ENCODE peak calls at places on chromosomes 16 and 17, in seven cellular contexts. C is kidney epithelial cell, O is AG04450, D is dorsolateral prefrontal cortex, M is A549, V is HCT116, K is heart right ventricle. W is an unnamed sample.

GRCh38 chr16:77406680-77407079 is 28.2 kb downstream of the ADAMTS18 start:
- DNase-seq in V (peak; percentile 4), C (no peak), O (no peak), M (peak; percentile 9), D (no peak), K (no peak), W (no peak)

GRCh38 chr17:40032322-40033320 is 17.4 kb downstream of the CSF3 start:
- DNase-seq in V (no peak), K (peak; percentile 69), M (no peak), O (no peak), C (no peak), D (no peak), W (peak; percentile 86)

GRCh38 chr17:61209524-61209923 is 190.1 kb upstream of the TBX2 start:
- DNase-seq in V (no peak), C (no peak), D (no peak), K (no peak), O (no peak), M (no peak), W (no peak)

GRCh38 chr16:15682105-15682570 is 32.1 kb downstream of the NDE1 start:
- DNase-seq in D (peak; percentile 57), V (peak; percentile 33), K (no peak), O (peak; percentile 36), M (peak; percentile 80), C (peak; percentile 42), W (peak; percentile 10)

GRCh38 chr17:27323538-27324212 is 29.8 kb downstream of the WSB1 start:
- DNase-seq in K (peak; percentile 84), C (no peak), O (no peak), V (no peak), D (no peak), M (peak; percentile 69), W (peak; percentile 47)

GRCh38 chr16:58815188-58815888 is 81.2 kb upstream of the GOT2 start:
- DNase-seq in O (no peak), C (no peak), M (peak; percentile 22), D (no peak), V (no peak), K (no peak), W (no peak)

GRCh38 chr16:48366165-48367093 is 18.8 kb downstream of the SIAH1 start:
- DNase-seq in O (peak; percentile 70), D (no peak), V (peak; percentile 80), K (no peak), M (peak; percentile 88), C (no peak), W (peak; percentile 89)

GRCh38 chr17:3534881-3535252 is 22.7 kb downstream of the TRPV3 start:
- DNase-seq in D (no peak), V (peak; percentile 67), C (no peak), K (peak; percentile 50), O (no peak), M (peak; percentile 75), W (no peak)

GRCh38 chr16:83810906-83811305 is 3.1 kb downstream of the HSBP1 start:
- DNase-seq in D (no peak), O (no peak), K (no peak), C (no peak), M (no peak), V (no peak), W (no peak)

GRCh38 chr16:57892447-57893096 is 78.4 kb downstream of the CNGB1 start:
- DNase-seq in V (no peak), C (no peak), K (no peak), O (no peak), M (peak; percentile 36), D (peak; percentile 51), W (no peak)

GRCh38 chr17:68296217-68297140 is 5.2 kb downstream of the ARSG start:
- DNase-seq in M (no peak), K (no peak), O (no peak), D (no peak), V (no peak), C (no peak), W (peak; percentile 96)

GRCh38 chr16:7315813-7316212 is 16.8 kb upstream of the RBFOX1 start:
- DNase-seq in O (no peak), V (no peak), D (no peak), K (no peak), M (no peak), C (no peak), W (no peak)

GRCh38 chr16:67241008-67241900 is 6.0 kb downstream of the FHOD1 start:
- DNase-seq in K (peak; percentile 82), C (peak; percentile 70), O (peak; percentile 67), M (peak; percentile 74), V (no peak), D (no peak), W (peak; percentile 85)

GRCh38 chr17:69525920-69526841 is 111.7 kb downstream of the MAP2K6 start:
- DNase-seq in V (peak; percentile 73), K (no peak), O (peak; percentile 41), M (peak; percentile 74), D (no peak), C (no peak), W (peak; percentile 46)

GRCh38 chr17:80798595-80799552 is 192.8 kb upstream of the CHMP6 start:
- DNase-seq in K (no peak), V (no peak), C (no peak), M (no peak), O (no peak), D (no peak), W (no peak)

GRCh38 chr16:82091225-82091624 is 56.2 kb downstream of the HSD17B2 start:
- DNase-seq in C (no peak), O (peak; percentile 37), M (no peak), K (no peak), V (no peak), D (no peak), W (no peak)

GRCh38 chr16:29826342-29826695 is 6.1 kb downstream of the MVP start:
- DNase-seq in V (no peak), O (no peak), M (no peak), C (no peak), K (no peak), D (no peak), W (no peak)

GRCh38 chr17:77526728-77527355 is 386.1 kb downstream of the SEC14L1 start:
- DNase-seq in K (no peak), D (no peak), V (no peak), O (no peak), C (no peak), M (no peak), W (no peak)

GRCh38 chr17:47077576-47077975 is 98.5 kb upstream of the RPRML start:
- DNase-seq in M (no peak), D (no peak), V (no peak), K (no peak), C (no peak), O (no peak), W (no peak)

GRCh38 chr17:1231456-1231855 is 38.8 kb upstream of the BHLHA9 start:
- DNase-seq in K (peak; percentile 37), M (no peak), V (no peak), D (no peak), C (no peak), O (no peak), W (no peak)

GRCh38 chr16:87138868-87139267 is 178.3 kb downstream of the C16orf95 start:
- DNase-seq in V (no peak), K (no peak), M (no peak), O (no peak), D (no peak), C (no peak), W (no peak)

GRCh38 chr17:79713391-79713790 is 17.4 kb upstream of the ENPP7 start:
- DNase-seq in C (no peak), K (no peak), V (no peak), M (no peak), O (no peak), D (no peak), W (no peak)

GRCh38 chr17:65848751-65849150 is 287.3 kb upstream of the AXIN2 start:
- DNase-seq in O (no peak), M (no peak), V (no peak), D (no peak), C (no peak), K (no peak), W (no peak)

GRCh38 chr16:29743827-29744531 is 1.8 kb downstream of the C16orf54 start:
- DNase-seq in V (no peak), K (no peak), M (no peak), D (no peak), C (no peak), O (no peak), W (peak; percentile 26)

GRCh38 chr17:49998836-49999511 is 4.0 kb upstream of the DLX3 start:
- DNase-seq in K (no peak), M (no peak), V (no peak), O (no peak), C (no peak), D (no peak), W (no peak)
- H3K4me3 ChIP-seq in K (no peak overlapping the region), M (no peak overlapping the region), V (no peak overlapping the region), O (no peak overlapping the region), C (no peak overlapping the region), D (no peak overlapping the region), W (no peak overlapping the region)

DNA sequence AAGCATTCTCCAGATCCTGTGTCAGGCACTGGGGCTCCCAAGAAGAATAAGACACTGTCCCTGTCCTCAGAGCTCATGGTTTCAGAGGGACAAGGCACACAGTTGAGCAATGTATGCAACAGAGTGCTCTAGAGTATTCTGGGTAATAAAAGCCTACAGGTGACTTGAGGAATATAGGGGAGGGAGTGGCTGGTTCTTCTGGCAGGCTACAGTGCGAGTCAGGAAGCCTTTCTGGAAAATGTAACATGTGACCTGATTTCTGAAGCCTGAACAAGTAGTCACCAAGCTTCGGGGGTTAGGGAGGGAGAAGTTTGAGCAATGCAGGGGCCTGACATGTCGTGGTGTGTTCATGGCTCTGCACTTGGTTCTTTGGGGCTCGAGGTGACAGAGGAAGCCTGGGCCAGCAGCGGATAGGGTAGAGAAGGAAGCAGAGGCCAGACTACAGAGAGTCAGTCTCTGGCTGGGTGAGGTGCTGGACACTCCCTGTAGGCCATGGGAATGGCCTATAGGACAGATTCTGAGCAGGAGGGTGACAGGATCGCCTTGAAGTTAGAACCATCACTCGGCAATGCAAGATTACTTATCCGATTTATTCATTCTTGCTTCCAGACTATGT is 16.0 kb upstream of the LRRC75A start:
- DNase-seq in O (no peak), D (no peak), C (no peak), V (no peak), M (no peak), K (no peak), W (no peak)
- TF ChIP-seq CTCF in O (no peak), D (no peak), C (no peak), V (no peak), M (no peak), K (no peak), W (no peak)

GRCh38 chr17:45040459-45040858 is 11.0 kb downstream of the DCAKD start:
- DNase-seq in D (no peak), M (no peak), C (no peak), O (no peak), K (no peak), V (no peak), W (peak; percentile 67)
- H3K4me3 ChIP-seq in D (no peak overlapping the region), M (no peak overlapping the region), C (no peak overlapping the region), O (no peak overlapping the region), K (no peak overlapping the region), V (no peak overlapping the region), W (no peak overlapping the region)

GRCh38 chr17:82092628-82092994 is 5.4 kb downstream of the FASN start:
- DNase-seq in O (no peak), K (no peak), M (no peak), C (no peak), V (no peak), D (no peak), W (no peak)

GRCh38 chr17:82090549-82091263 is 7.3 kb downstream of the FASN start:
- DNase-seq in K (no peak), M (no peak), V (no peak), O (no peak), C (no peak), D (no peak), W (no peak)

GRCh38 chr17:82091264-82092066 is 6.6 kb downstream of the FASN start:
- DNase-seq in K (peak; percentile 8), O (no peak), D (no peak), M (no peak), V (no peak), C (no peak), W (no peak)

GRCh38 chr17:82092995-82093751 is 4.9 kb downstream of the FASN start:
- DNase-seq in C (no peak), D (no peak), V (no peak), M (no peak), O (no peak), K (peak; percentile 14), W (no peak)

GRCh38 chr17:82092094-82092586 is 5.9 kb downstream of the FASN start:
- DNase-seq in D (no peak), C (no peak), O (no peak), V (no peak), M (no peak), K (no peak), W (no peak)
- TF ChIP-seq CTCF in D (no peak), C (no peak), O (no peak), V (no peak), M (no peak), K (no peak), W (no peak)